ENCODE peak calls at places on chromosomes 11 and 22, in ten cellular contexts. H is T-helper 17 cell; K is posterior cingulate gyrus; R is activated naive CD8-positive, alpha-beta T cell treated with anti-CD3 and anti-CD28 coated beads, Interleukin-2, amount 50 U/mL, for 24 hours; P is stimulated activated naive CD8-positive, alpha-beta T cell treated with anti-CD3 and anti-CD28 coated beads, Interleukin-15, amount 100 ng/mL, for 72 hours; E is ACHN; V is GM23338; G is NCI-H2029 treated with DMSO at 0.1 percent for 48 hours; T is body of pancreas; S is aorta. O is an unnamed sample.

GRCh38 chr22:33848251-33848650 is 72.0 kb downstream of the LARGE1 start:
- DNase-seq in H (no peak), K (no peak), R (no peak), P (no peak), E (no peak), V (peak), G (no peak), T (no peak), S (no peak), O (no peak)

GRCh38 chr11:46489668-46490560 is 98.3 kb upstream of the CHRM4 start:
- DNase-seq in H (no peak), K (no peak), R (peak), P (peak), E (peak), V (peak), G (peak), T (peak), S (no peak), O (no peak)

GRCh38 chr11:96238563-96239166 is 104.3 kb downstream of the MAML2 start:
- DNase-seq in H (no peak), K (no peak), R (no peak), P (no peak), E (no peak), V (no peak), G (no peak), T (no peak), S (no peak), O (no peak)

GRCh38 chr11:1074244-1075221 is at the start of gene MUC2:
- DNase-seq in H (peak), K (peak), R (no peak), P (no peak), E (no peak), V (no peak), G (no peak), T (no peak), S (peak), O (no peak)

GRCh38 chr11:70878366-70878765 is 374.0 kb downstream of the SHANK2 start:
- DNase-seq in H (no peak), K (peak), R (no peak), P (no peak), E (no peak), V (no peak), G (no peak), T (no peak), S (no peak), O (no peak)

GRCh38 chr11:57515332-57516060 is at the start of gene SLC43A1:
- DNase-seq in H (no peak), K (peak), R (peak), P (peak), E (no peak), V (peak), G (no peak), T (peak), S (peak), O (peak)

GRCh38 chr22:50276143-50276542 is 6.0 kb upstream of the MAPK11 start:
- DNase-seq in H (peak), K (peak), R (peak), P (peak), E (peak), V (peak), G (no peak), T (peak), S (peak), O (no peak)

GRCh38 chr22:44335066-44335839 is 22.5 kb upstream of the SHISAL1 start:
- DNase-seq in H (no peak), K (no peak), R (no peak), P (no peak), E (no peak), V (no peak), G (no peak), T (no peak), S (no peak), O (no peak)

GRCh38 chr11:128775513-128775912 is 81.6 kb downstream of the FLI1 start:
- DNase-seq in H (no peak), K (no peak), R (no peak), P (no peak), E (no peak), V (no peak), G (no peak), T (no peak), S (no peak), O (no peak)

GRCh38 chr22:42436402-42436801 is 4.2 kb upstream of the NFAM1 start:
- DNase-seq in H (no peak), K (no peak), R (no peak), P (no peak), E (no peak), V (no peak), G (no peak), T (no peak), S (no peak), O (no peak)

GRCh38 chr11:69605737-69606526 is 35.0 kb upstream of the CCND1 start:
- DNase-seq in H (no peak), K (no peak), R (no peak), P (no peak), E (no peak), V (no peak), G (no peak), T (no peak), S (no peak), O (no peak)

GRCh38 chr11:17164361-17165246 is 43.2 kb downstream of the PIK3C2A start:
- DNase-seq in H (no peak), K (no peak), R (no peak), P (no peak), E (no peak), V (no peak), G (no peak), T (no peak), S (no peak), O (no peak)

GRCh38 chr11:60942970-60943565 is 8.9 kb downstream of the SLC15A3 start:
- DNase-seq in H (no peak), K (no peak), R (no peak), P (no peak), E (no peak), V (no peak), G (peak), T (peak), S (peak), O (no peak)

GRCh38 chr11:126113515-126113957 is 50.9 kb upstream of the CDON start:
- DNase-seq in H (no peak), K (peak), R (no peak), P (no peak), E (peak), V (no peak), G (peak), T (peak), S (peak), O (no peak)

GRCh38 chr11:120539681-120540369 is 28.3 kb downstream of the GRIK4 start:
- DNase-seq in H (no peak), K (no peak), R (no peak), P (no peak), E (peak), V (no peak), G (peak), T (peak), S (no peak), O (no peak)

GRCh38 chr11:69169479-69169878 is 13.7 kb downstream of the SMIM38 start:
- DNase-seq in H (no peak), K (peak), R (no peak), P (no peak), E (no peak), V (no peak), G (no peak), T (no peak), S (peak), O (no peak)

GRCh38 chr11:65884716-65885092 is 3.6 kb downstream of the FIBP start:
- DNase-seq in H (peak), K (peak), R (peak), P (peak), E (peak), V (peak), G (peak), T (peak), S (peak), O (peak)

O was measured in activated B cell treated with CpG ODN at 0.5 μM for 24 hours.